ENCODE peak calls at places on chromosomes 13 and 19, in nine cellular contexts. One of them, this sample, is unnamed.

GRCh38 chr19:5006201-5006600 is 37.3 kb downstream of the KDM4B start:
- DNase-seq in colonic mucosa: no peak
- DNase-seq in heart left ventricle: no peak
- DNase-seq in foreskin fibroblast: no peak
- DNase-seq in upper lobe of right lung: no peak
- DNase-seq in CD4-positive, CD25-positive, alpha-beta regulatory T cell: no peak
- DNase-seq in HepG2: no peak
- DNase-seq in CD4-positive, alpha-beta memory T cell: no peak
- DNase-seq in BJ: no peak
- DNase-seq in this sample: no peak

GRCh38 chr13:111409413-111409812 is 89.0 kb downstream of the TEX29 start:
- DNase-seq in colonic mucosa: no peak
- DNase-seq in heart left ventricle: no peak
- DNase-seq in foreskin fibroblast: no peak
- DNase-seq in upper lobe of right lung: no peak
- DNase-seq in CD4-positive, CD25-positive, alpha-beta regulatory T cell: no peak
- DNase-seq in HepG2: no peak
- DNase-seq in CD4-positive, alpha-beta memory T cell: no peak
- DNase-seq in BJ: no peak
- DNase-seq in this sample: no peak

GRCh38 chr19:19489804-19490204 is 25.5 kb downstream of the TSSK6 start:
- DNase-seq in colonic mucosa: no peak
- DNase-seq in heart left ventricle: no peak
- DNase-seq in foreskin fibroblast: no peak
- DNase-seq in upper lobe of right lung: no peak
- DNase-seq in CD4-positive, CD25-positive, alpha-beta regulatory T cell: no peak
- DNase-seq in HepG2: no peak
- DNase-seq in CD4-positive, alpha-beta memory T cell: peak
- DNase-seq in BJ: no peak
- DNase-seq in this sample: no peak

GRCh38 chr19:5434970-5435641 is 20.1 kb upstream of the ZNRF4 start:
- DNase-seq in colonic mucosa: no peak
- DNase-seq in heart left ventricle: no peak
- DNase-seq in foreskin fibroblast: peak
- DNase-seq in upper lobe of right lung: no peak
- DNase-seq in CD4-positive, CD25-positive, alpha-beta regulatory T cell: no peak
- DNase-seq in HepG2: peak
- DNase-seq in CD4-positive, alpha-beta memory T cell: no peak
- DNase-seq in BJ: peak
- DNase-seq in this sample: no peak

GRCh38 chr13:59409211-59409610 is 754.5 kb downstream of the DIAPH3 start:
- DNase-seq in colonic mucosa: no peak
- DNase-seq in heart left ventricle: peak
- DNase-seq in foreskin fibroblast: no peak
- DNase-seq in upper lobe of right lung: no peak
- DNase-seq in CD4-positive, CD25-positive, alpha-beta regulatory T cell: no peak
- DNase-seq in HepG2: no peak
- DNase-seq in CD4-positive, alpha-beta memory T cell: no peak
- DNase-seq in BJ: no peak
- DNase-seq in this sample: no peak

GRCh38 chr13:111233080-111233479 is 87.4 kb upstream of the TEX29 start:
- DNase-seq in colonic mucosa: no peak
- DNase-seq in heart left ventricle: no peak
- DNase-seq in foreskin fibroblast: no peak
- DNase-seq in upper lobe of right lung: no peak
- DNase-seq in CD4-positive, CD25-positive, alpha-beta regulatory T cell: no peak
- DNase-seq in HepG2: no peak
- DNase-seq in CD4-positive, alpha-beta memory T cell: no peak
- DNase-seq in BJ: no peak
- DNase-seq in this sample: no peak

GRCh38 chr13:44976949-44977583 is 12.2 kb downstream of the NUFIP1 start:
- DNase-seq in colonic mucosa: no peak
- DNase-seq in heart left ventricle: no peak
- DNase-seq in foreskin fibroblast: no peak
- DNase-seq in upper lobe of right lung: no peak
- DNase-seq in CD4-positive, CD25-positive, alpha-beta regulatory T cell: no peak
- DNase-seq in HepG2: no peak
- DNase-seq in CD4-positive, alpha-beta memory T cell: no peak
- DNase-seq in BJ: no peak
- DNase-seq in this sample: no peak

GRCh38 chr13:48571121-48571901 is 38.4 kb upstream of the RCBTB2 start:
- DNase-seq in colonic mucosa: no peak
- DNase-seq in heart left ventricle: peak
- DNase-seq in foreskin fibroblast: peak
- DNase-seq in upper lobe of right lung: no peak
- DNase-seq in CD4-positive, CD25-positive, alpha-beta regulatory T cell: no peak
- DNase-seq in HepG2: no peak
- DNase-seq in CD4-positive, alpha-beta memory T cell: no peak
- DNase-seq in BJ: no peak
- DNase-seq in this sample: no peak

GRCh38 chr19:1948676-1949075 is 7.7 kb downstream of the CSNK1G2 start:
- DNase-seq in colonic mucosa: no peak
- DNase-seq in heart left ventricle: no peak
- DNase-seq in foreskin fibroblast: no peak
- DNase-seq in upper lobe of right lung: no peak
- DNase-seq in CD4-positive, CD25-positive, alpha-beta regulatory T cell: no peak
- DNase-seq in HepG2: no peak
- DNase-seq in CD4-positive, alpha-beta memory T cell: no peak
- DNase-seq in BJ: no peak
- DNase-seq in this sample: no peak

GRCh38 chr19:54889566-54889965 is 15.5 kb downstream of the FCAR start:
- DNase-seq in colonic mucosa: no peak
- DNase-seq in heart left ventricle: no peak
- DNase-seq in foreskin fibroblast: no peak
- DNase-seq in upper lobe of right lung: peak
- DNase-seq in CD4-positive, CD25-positive, alpha-beta regulatory T cell: no peak
- DNase-seq in HepG2: no peak
- DNase-seq in CD4-positive, alpha-beta memory T cell: no peak
- DNase-seq in BJ: no peak
- DNase-seq in this sample: no peak

GRCh38 chr19:2578391-2578826 is 102.5 kb downstream of the GADD45B start:
- DNase-seq in colonic mucosa: peak
- DNase-seq in heart left ventricle: no peak
- DNase-seq in foreskin fibroblast: no peak
- DNase-seq in upper lobe of right lung: peak
- DNase-seq in CD4-positive, CD25-positive, alpha-beta regulatory T cell: no peak
- DNase-seq in HepG2: no peak
- DNase-seq in CD4-positive, alpha-beta memory T cell: no peak
- DNase-seq in BJ: no peak
- DNase-seq in this sample: no peak

DNA sequence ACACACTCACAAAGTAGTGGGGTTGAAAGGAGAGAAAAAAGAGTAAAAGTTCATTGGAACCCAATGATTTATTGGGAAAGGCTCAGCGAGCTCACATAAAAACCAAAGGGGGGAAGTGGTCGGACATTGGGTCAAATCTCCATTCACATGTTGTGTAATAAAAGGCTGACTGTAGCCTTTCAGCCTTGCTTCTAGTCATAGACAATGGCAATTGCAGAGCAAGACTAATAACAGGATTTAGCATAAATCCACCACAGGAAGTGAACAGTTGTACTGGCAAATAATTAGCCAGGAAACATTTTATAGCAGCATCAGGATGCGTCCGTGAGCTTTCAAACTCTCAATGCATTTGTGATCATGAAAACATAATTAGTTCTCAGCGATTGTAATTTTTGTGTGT is 105.8 kb downstream of the SPRY2 start:
- DNase-seq in colonic mucosa: no peak
- DNase-seq in heart left ventricle: no peak
- DNase-seq in foreskin fibroblast: no peak
- DNase-seq in upper lobe of right lung: no peak
- DNase-seq in CD4-positive, CD25-positive, alpha-beta regulatory T cell: no peak
- DNase-seq in HepG2: no peak
- DNase-seq in CD4-positive, alpha-beta memory T cell: no peak
- DNase-seq in BJ: no peak
- DNase-seq in this sample: no peak
- H3K4me3 ChIP-seq in colonic mucosa: no peak
- H3K4me3 ChIP-seq in heart left ventricle: peak
- H3K4me3 ChIP-seq in foreskin fibroblast: no peak
- H3K4me3 ChIP-seq in upper lobe of right lung: no peak
- H3K4me3 ChIP-seq in CD4-positive, CD25-positive, alpha-beta regulatory T cell: no peak
- H3K4me3 ChIP-seq in HepG2: no peak
- H3K4me3 ChIP-seq in CD4-positive, alpha-beta memory T cell: no peak
- H3K4me3 ChIP-seq in BJ: no peak
- H3K4me3 ChIP-seq in this sample: no peak

GRCh38 chr13:106986687-106987434 is 418.9 kb upstream of the ARGLU1 start:
- DNase-seq in colonic mucosa: no peak
- DNase-seq in heart left ventricle: no peak
- DNase-seq in foreskin fibroblast: no peak
- DNase-seq in upper lobe of right lung: no peak
- DNase-seq in CD4-positive, CD25-positive, alpha-beta regulatory T cell: no peak
- DNase-seq in HepG2: peak
- DNase-seq in CD4-positive, alpha-beta memory T cell: no peak
- DNase-seq in BJ: no peak
- DNase-seq in this sample: no peak

GRCh38 chr13:106987435-106987800 is 419.5 kb upstream of the ARGLU1 start:
- DNase-seq in colonic mucosa: no peak
- DNase-seq in heart left ventricle: no peak
- DNase-seq in foreskin fibroblast: no peak
- DNase-seq in upper lobe of right lung: no peak
- DNase-seq in CD4-positive, CD25-positive, alpha-beta regulatory T cell: no peak
- DNase-seq in HepG2: no peak
- DNase-seq in CD4-positive, alpha-beta memory T cell: no peak
- DNase-seq in BJ: no peak
- DNase-seq in this sample: no peak

GRCh38 chr13:106989866-106990265 is 421.9 kb upstream of the ARGLU1 start:
- DNase-seq in colonic mucosa: no peak
- DNase-seq in heart left ventricle: no peak
- DNase-seq in foreskin fibroblast: no peak
- DNase-seq in upper lobe of right lung: no peak
- DNase-seq in CD4-positive, CD25-positive, alpha-beta regulatory T cell: no peak
- DNase-seq in HepG2: no peak
- DNase-seq in CD4-positive, alpha-beta memory T cell: no peak
- DNase-seq in BJ: peak
- DNase-seq in this sample: no peak

GRCh38 chr13:106990594-106990993 is 422.7 kb upstream of the ARGLU1 start:
- DNase-seq in colonic mucosa: no peak
- DNase-seq in heart left ventricle: no peak
- DNase-seq in foreskin fibroblast: no peak
- DNase-seq in upper lobe of right lung: no peak
- DNase-seq in CD4-positive, CD25-positive, alpha-beta regulatory T cell: no peak
- DNase-seq in HepG2: no peak
- DNase-seq in CD4-positive, alpha-beta memory T cell: no peak
- DNase-seq in BJ: no peak
- DNase-seq in this sample: no peak

GRCh38 chr13:106986033-106986484 is 418.1 kb upstream of the ARGLU1 start:
- DNase-seq in colonic mucosa: no peak
- DNase-seq in heart left ventricle: no peak
- DNase-seq in foreskin fibroblast: no peak
- DNase-seq in upper lobe of right lung: no peak
- DNase-seq in CD4-positive, CD25-positive, alpha-beta regulatory T cell: no peak
- DNase-seq in HepG2: no peak
- DNase-seq in CD4-positive, alpha-beta memory T cell: no peak
- DNase-seq in BJ: peak
- DNase-seq in this sample: no peak
- H3K4me3 ChIP-seq in colonic mucosa: no peak
- H3K4me3 ChIP-seq in heart left ventricle: no peak
- H3K4me3 ChIP-seq in foreskin fibroblast: no peak
- H3K4me3 ChIP-seq in upper lobe of right lung: no peak
- H3K4me3 ChIP-seq in CD4-positive, CD25-positive, alpha-beta regulatory T cell: no peak
- H3K4me3 ChIP-seq in HepG2: no peak
- H3K4me3 ChIP-seq in CD4-positive, alpha-beta memory T cell: no peak
- H3K4me3 ChIP-seq in BJ: no peak
- H3K4me3 ChIP-seq in this sample: no peak

GRCh38 chr13:32986552-32986951 is 29.7 kb upstream of the KL start:
- DNase-seq in colonic mucosa: no peak
- DNase-seq in heart left ventricle: no peak
- DNase-seq in foreskin fibroblast: no peak
- DNase-seq in upper lobe of right lung: no peak
- DNase-seq in CD4-positive, CD25-positive, alpha-beta regulatory T cell: no peak
- DNase-seq in HepG2: no peak
- DNase-seq in CD4-positive, alpha-beta memory T cell: no peak
- DNase-seq in BJ: no peak
- DNase-seq in this sample: no peak

GRCh38 chr13:32989331-32989730 is 26.9 kb upstream of the KL start:
- DNase-seq in colonic mucosa: no peak
- DNase-seq in heart left ventricle: no peak
- DNase-seq in foreskin fibroblast: no peak
- DNase-seq in upper lobe of right lung: no peak
- DNase-seq in CD4-positive, CD25-positive, alpha-beta regulatory T cell: no peak
- DNase-seq in HepG2: no peak
- DNase-seq in CD4-positive, alpha-beta memory T cell: no peak
- DNase-seq in BJ: no peak
- DNase-seq in this sample: no peak

GRCh38 chr13:32984857-32985626 is 31.2 kb upstream of the KL start:
- DNase-seq in colonic mucosa: no peak
- DNase-seq in heart left ventricle: no peak
- DNase-seq in foreskin fibroblast: no peak
- DNase-seq in upper lobe of right lung: no peak
- DNase-seq in CD4-positive, CD25-positive, alpha-beta regulatory T cell: no peak
- DNase-seq in HepG2: no peak
- DNase-seq in CD4-positive, alpha-beta memory T cell: no peak
- DNase-seq in BJ: no peak
- DNase-seq in this sample: no peak

GRCh38 chr13:32987462-32987861 is 28.8 kb upstream of the KL start:
- DNase-seq in colonic mucosa: no peak
- DNase-seq in heart left ventricle: no peak
- DNase-seq in foreskin fibroblast: no peak
- DNase-seq in upper lobe of right lung: no peak
- DNase-seq in CD4-positive, CD25-positive, alpha-beta regulatory T cell: no peak
- DNase-seq in HepG2: no peak
- DNase-seq in CD4-positive, alpha-beta memory T cell: no peak
- DNase-seq in BJ: no peak
- DNase-seq in this sample: no peak

DNA sequence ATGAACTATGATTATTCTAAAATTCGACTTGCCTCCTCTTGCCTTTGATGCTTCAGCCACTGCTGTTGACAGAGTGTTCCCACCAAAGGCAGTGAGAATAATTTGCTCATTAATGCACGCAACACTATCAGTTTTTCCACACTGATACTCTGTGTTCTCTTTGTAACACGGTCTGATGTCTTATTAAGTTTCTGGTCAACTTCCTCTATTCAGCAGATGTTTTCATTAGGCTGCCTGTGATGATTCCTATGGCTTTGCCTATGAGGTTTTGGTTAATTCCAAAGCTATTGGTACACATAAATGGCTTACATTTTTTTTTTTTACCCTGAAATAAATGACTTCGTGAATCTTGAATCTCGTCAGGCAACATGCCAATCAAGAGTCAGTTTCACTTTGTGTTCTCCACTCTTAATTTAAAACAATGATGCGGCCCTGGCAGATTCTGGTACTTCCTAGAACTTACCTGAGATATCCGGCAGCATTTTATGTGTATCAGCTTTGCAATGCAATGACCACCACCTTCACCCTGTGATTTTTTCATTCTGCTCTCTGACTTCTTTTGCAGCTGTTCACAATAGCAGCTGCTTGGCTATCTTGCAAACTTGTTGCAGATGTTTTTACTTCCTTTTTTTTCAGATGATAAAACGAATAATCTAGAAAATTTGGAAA is 27.5 kb upstream of the KL start:
- DNase-seq in colonic mucosa: no peak
- DNase-seq in heart left ventricle: no peak
- DNase-seq in foreskin fibroblast: no peak
- DNase-seq in upper lobe of right lung: no peak
- DNase-seq in CD4-positive, CD25-positive, alpha-beta regulatory T cell: no peak
- DNase-seq in HepG2: no peak
- DNase-seq in CD4-positive, alpha-beta memory T cell: no peak
- DNase-seq in BJ: no peak
- DNase-seq in this sample: no peak
- H3K4me3 ChIP-seq in colonic mucosa: no peak
- H3K4me3 ChIP-seq in heart left ventricle: peak
- H3K4me3 ChIP-seq in foreskin fibroblast: no peak
- H3K4me3 ChIP-seq in upper lobe of right lung: peak
- H3K4me3 ChIP-seq in CD4-positive, CD25-positive, alpha-beta regulatory T cell: peak
- H3K4me3 ChIP-seq in HepG2: no peak
- H3K4me3 ChIP-seq in CD4-positive, alpha-beta memory T cell: no peak
- H3K4me3 ChIP-seq in BJ: no peak
- H3K4me3 ChIP-seq in this sample: peak

GRCh38 chr13:19055611-19056010 is 126.0 kb downstream of the TUBA3C start:
- DNase-seq in colonic mucosa: no peak
- DNase-seq in heart left ventricle: no peak
- DNase-seq in foreskin fibroblast: no peak
- DNase-seq in upper lobe of right lung: no peak
- DNase-seq in CD4-positive, CD25-positive, alpha-beta regulatory T cell: no peak
- DNase-seq in HepG2: no peak
- DNase-seq in CD4-positive, alpha-beta memory T cell: no peak
- DNase-seq in BJ: no peak
- DNase-seq in this sample: no peak
- H3K4me3 ChIP-seq in colonic mucosa: no peak
- H3K4me3 ChIP-seq in heart left ventricle: no peak
- H3K4me3 ChIP-seq in foreskin fibroblast: no peak
- H3K4me3 ChIP-seq in upper lobe of right lung: no peak
- H3K4me3 ChIP-seq in CD4-positive, CD25-positive, alpha-beta regulatory T cell: no peak
- H3K4me3 ChIP-seq in HepG2: no peak
- H3K4me3 ChIP-seq in CD4-positive, alpha-beta memory T cell: no peak
- H3K4me3 ChIP-seq in BJ: no peak
- H3K4me3 ChIP-seq in this sample: no peak

This sample was measured in lower lobe of right lung.